ENCODE peak calls at places on chromosome 5, in seven cellular contexts. P is activated T-helper 1 cell treated with Interleukin-2 at 50 U/mL for 16 hours; K is upper lobe of right lung; U is anterior cingulate cortex; X is KBM-7; T is skeletal muscle cell; W is CD8-positive, alpha-beta memory T cell. I is an unnamed sample.
A peak's percentile ranks its signal among the peaks of the same experiment; 100 is the strongest.

GRCh38 chr5:84494453-84494852 is 109.8 kb upstream of the EDIL3 start:
- DNase-seq in P (no peak), K (no peak), U (no peak), X (no peak), T (peak; percentile 36), W (no peak), I (no peak)

GRCh38 chr5:36059571-36060515 is 6.8 kb downstream of the UGT3A2 start:
- DNase-seq in P (no peak), K (no peak), U (no peak), X (peak; percentile 35), T (no peak), W (no peak), I (no peak)

GRCh38 chr5:131252824-131253171 is 11.1 kb upstream of the CDC42SE2 start:
- DNase-seq in P (peak; percentile 69), K (peak; percentile 68), U (no peak), X (peak; percentile 95), T (no peak), W (peak; percentile 89), I (peak; percentile 62)

GRCh38 chr5:136518814-136519213 is 153.5 kb upstream of the TRPC7 start:
- DNase-seq in P (no peak), K (no peak), U (no peak), X (no peak), T (no peak), W (no peak), I (no peak)

GRCh38 chr5:133754575-133755169 is 142.3 kb upstream of the FSTL4 start:
- DNase-seq in P (no peak), K (no peak), U (no peak), X (peak; percentile 40), T (no peak), W (no peak), I (no peak)

GRCh38 chr5:67214713-67215591 is 18.4 kb upstream of the CD180 start:
- DNase-seq in P (no peak), K (peak; percentile 73), U (no peak), X (no peak), T (no peak), W (no peak), I (no peak)

GRCh38 chr5:83387041-83387440 is 84.5 kb upstream of the VCAN start:
- DNase-seq in P (no peak), K (no peak), U (no peak), X (no peak), T (no peak), W (no peak), I (no peak)

GRCh38 chr5:153654444-153654843 is 164.0 kb downstream of the GRIA1 start:
- DNase-seq in P (no peak), K (no peak), U (no peak), X (no peak), T (no peak), W (no peak), I (no peak)

GRCh38 chr5:10601246-10602030 is 37.6 kb downstream of the ANKRD33B start:
- DNase-seq in P (no peak), K (peak; percentile 77), U (peak; percentile 94), X (peak; percentile 20), T (peak; percentile 92), W (no peak), I (no peak)

GRCh38 chr5:101728933-101729332 is 567.2 kb downstream of the SLCO4C1 start:
- DNase-seq in P (no peak), K (no peak), U (no peak), X (no peak), T (no peak), W (no peak), I (no peak)

GRCh38 chr5:178356459-178356872 is 123.9 kb upstream of the PHYKPL start:
- DNase-seq in P (no peak), K (no peak), U (peak; percentile 59), X (no peak), T (no peak), W (no peak), I (no peak)

GRCh38 chr5:59132131-59132530 is 549.3 kb downstream of the RAB3C start:
- DNase-seq in P (no peak), K (no peak), U (no peak), X (no peak), T (no peak), W (no peak), I (no peak)

GRCh38 chr5:132456553-132457361 is 33.8 kb downstream of the IRF1 start:
- DNase-seq in P (peak; percentile 54), K (peak; percentile 77), U (no peak), X (peak; percentile 87), T (no peak), W (peak; percentile 85), I (peak; percentile 78)

GRCh38 chr5:75509956-75510355 is 1.5 kb downstream of the CERT1 start:
- DNase-seq in P (no peak), K (no peak), U (no peak), X (peak; percentile 32), T (peak; percentile 4), W (no peak), I (no peak)

I was measured in NK-92 treated with Interleukin-12 subunit alpha and Interleukin-12 subunit beta, amount 100 ng/mL, for 24 hours.